ENCODE peak calls at places on chromosomes 2 and 18, in eight cellular contexts. U is PC-9, I is esophagus squamous epithelium, H is Karpas-422, Z is DND-41, J is SJSA1, E is heart right ventricle, L is fibroblast of lung. C is an unnamed sample.
A peak's percentile ranks its signal among the peaks of the same experiment; 100 is the strongest.

GRCh38 chr2:20627712-20628380 is 23.1 kb downstream of the HS1BP3 start:
- DNase-seq in U (no peak), I (no peak), H (no peak), Z (no peak), J (no peak), E (no peak), L (no peak), C (no peak)

GRCh38 chr18:8364385-8364784 is 244.9 kb upstream of the RAB12 start:
- DNase-seq in U (no peak), I (no peak), H (no peak), Z (no peak), J (no peak), E (no peak), L (no peak), C (no peak)

GRCh38 chr2:166957686-166958085 is 69.4 kb downstream of the XIRP2 start:
- DNase-seq in U (no peak), I (no peak), H (no peak), Z (no peak), J (no peak), E (no peak), L (peak; percentile 1), C (no peak)

GRCh38 chr2:192051533-192051932 is 143.2 kb downstream of the TMEFF2 start:
- DNase-seq in U (no peak), I (no peak), H (no peak), Z (no peak), J (no peak), E (no peak), L (no peak), C (no peak)

GRCh38 chr18:76459687-76460350 is 35.2 kb downstream of the ZNF516 start:
- DNase-seq in U (peak; percentile 78), I (no peak), H (no peak), Z (no peak), J (peak; percentile 96), E (no peak), L (peak; percentile 98), C (no peak)

GRCh38 chr2:148524519-148524919 is 120.0 kb upstream of the EPC2 start:
- DNase-seq in U (no peak), I (no peak), H (no peak), Z (peak; percentile 71), J (no peak), E (no peak), L (no peak), C (no peak)

GRCh38 chr2:31354837-31355236 is 59.7 kb downstream of the XDH start:
- DNase-seq in U (no peak), I (no peak), H (peak; percentile 66), Z (no peak), J (no peak), E (no peak), L (peak; percentile 33), C (no peak)

GRCh38 chr18:58297198-58297597 is 253.2 kb downstream of the NEDD4L start:
- DNase-seq in U (no peak), I (no peak), H (no peak), Z (no peak), J (no peak), E (no peak), L (peak; percentile 35), C (no peak)

GRCh38 chr2:190563109-190563508 is 28.6 kb upstream of the NEMP2 start:
- DNase-seq in U (no peak), I (no peak), H (no peak), Z (no peak), J (no peak), E (no peak), L (no peak), C (no peak)

GRCh38 chr18:34771958-34772357 is 61.9 kb downstream of the DTNA start:
- DNase-seq in U (no peak), I (no peak), H (no peak), Z (no peak), J (no peak), E (no peak), L (peak; percentile 25), C (no peak)

GRCh38 chr2:85611705-85612587 is at the start of gene C2orf68:
- DNase-seq in U (peak; percentile 77), I (peak; percentile 48), H (peak; percentile 99), Z (peak; percentile 88), J (peak; percentile 91), E (peak; percentile 93), L (peak; percentile 88), C (peak; percentile 88)

GRCh38 chr2:240519396-240520142 is 38.2 kb downstream of the ANKMY1 start:
- DNase-seq in U (no peak), I (no peak), H (no peak), Z (no peak), J (peak; percentile 30), E (no peak), L (peak; percentile 45), C (no peak)

GRCh38 chr2:3647246-3647645 is 10.8 kb upstream of the ALLC start:
- DNase-seq in U (no peak), I (no peak), H (no peak), Z (no peak), J (no peak), E (no peak), L (no peak), C (no peak)

GRCh38 chr2:150188801-150189200 is 298.7 kb downstream of the RND3 start:
- DNase-seq in U (no peak), I (no peak), H (no peak), Z (no peak), J (no peak), E (no peak), L (no peak), C (no peak)

GRCh38 chr2:127609818-127610217 is 36.1 kb upstream of the GPR17 start:
- DNase-seq in U (no peak), I (no peak), H (no peak), Z (no peak), J (peak; percentile 25), E (no peak), L (no peak), C (no peak)

GRCh38 chr2:159155315-159155714 is 131.2 kb downstream of the WDSUB1 start:
- DNase-seq in U (peak; percentile 92), I (no peak), H (peak; percentile 4), Z (no peak), J (no peak), E (no peak), L (no peak), C (no peak)

GRCh38 chr2:168525020-168525419 is 68.9 kb downstream of the CERS6 start:
- DNase-seq in U (no peak), I (no peak), H (no peak), Z (no peak), J (no peak), E (no peak), L (no peak), C (no peak)

GRCh38 chr2:36438454-36438977 is 82.9 kb downstream of the CRIM1 start:
- DNase-seq in U (peak; percentile 84), I (no peak), H (no peak), Z (no peak), J (peak; percentile 85), E (no peak), L (peak; percentile 96), C (no peak)

GRCh38 chr2:5734866-5735861 is 43.0 kb downstream of the SOX11 start:
- DNase-seq in U (no peak), I (no peak), H (no peak), Z (no peak), J (no peak), E (no peak), L (no peak), C (no peak)

GRCh38 chr2:26572589-26572988 is 68.6 kb downstream of the CIB4 start:
- DNase-seq in U (no peak), I (no peak), H (no peak), Z (no peak), J (no peak), E (no peak), L (no peak), C (peak; percentile 40)

DNA sequence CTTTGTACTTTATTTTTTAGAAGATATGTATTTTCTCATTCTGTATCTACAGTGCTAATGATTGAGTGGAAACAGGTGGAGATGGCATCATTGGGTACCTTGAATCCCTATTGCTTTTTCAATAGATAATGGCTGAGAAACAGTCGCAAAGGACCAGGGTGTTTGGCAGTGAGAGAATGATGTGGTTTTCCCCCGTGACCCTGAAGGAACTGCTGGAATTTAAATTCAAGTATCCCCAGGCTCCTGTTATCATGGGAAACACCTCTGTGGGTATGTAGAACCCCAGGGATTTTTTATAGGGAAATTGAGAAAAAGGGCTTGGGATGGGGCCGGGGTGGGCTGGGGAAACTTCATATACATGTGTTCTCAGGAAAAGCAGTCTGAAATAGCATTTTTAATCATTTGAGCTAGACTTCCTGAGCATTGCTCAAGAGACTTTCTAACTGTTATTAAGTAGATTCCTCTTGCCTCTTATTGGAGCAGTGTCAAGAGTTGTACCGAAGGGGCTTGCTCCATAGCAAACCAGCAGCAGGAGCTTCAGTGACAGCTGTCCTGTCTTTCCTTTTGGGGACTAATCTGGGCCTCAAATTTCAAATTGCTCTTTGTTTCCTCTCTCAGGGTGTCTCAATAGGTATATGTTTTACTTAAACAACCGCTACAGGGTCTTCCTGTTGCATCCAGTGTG is 18.9 kb downstream of the AOX1 start:
- DNase-seq in U (no peak), I (no peak), H (no peak), Z (no peak), J (no peak), E (no peak), L (peak; percentile 44), C (no peak)
- H3K4me1 ChIP-seq in U (peaks cover 70% of the 10 kb centered on the region), I (no peaks in the 10 kb centered on the region), H (no peaks in the 10 kb centered on the region), Z (no peaks in the 10 kb centered on the region), J (peaks cover 30% of the 10 kb centered on the region), E (peaks cover 17% of the 10 kb centered on the region), L (peaks cover 21% of the 10 kb centered on the region), C (no peaks in the 10 kb centered on the region)

GRCh38 chr2:65387017-65387416 is 45.4 kb downstream of the SPRED2 start:
- DNase-seq in U (no peak), I (no peak), H (no peak), Z (no peak), J (no peak), E (no peak), L (no peak), C (no peak)
- H3K9me3 ChIP-seq in U (no peaks in the 10 kb centered on the region), I (no peaks in the 10 kb centered on the region), H (no peaks in the 10 kb centered on the region), Z (no peaks in the 10 kb centered on the region), J (no peaks in the 10 kb centered on the region), E (no peaks in the 10 kb centered on the region), L (no peaks in the 10 kb centered on the region), C (no peaks in the 10 kb centered on the region)

GRCh38 chr2:182826051-182826450 is 40.4 kb downstream of the FRZB start:
- DNase-seq in U (no peak), I (no peak), H (no peak), Z (no peak), J (no peak), E (no peak), L (no peak), C (no peak)
- H3K4me3 ChIP-seq in U (no peak overlapping the region), I (no peak overlapping the region), H (no peak overlapping the region), Z (no peak overlapping the region), J (no peak overlapping the region), E (no peak overlapping the region), L (no peak overlapping the region), C (no peak overlapping the region)

GRCh38 chr2:234981197-234982095 is 29.6 kb downstream of the SH3BP4 start:
- DNase-seq in U (peak; percentile 100), I (no peak), H (no peak), Z (no peak), J (peak; percentile 99), E (peak; percentile 64), L (peak; percentile 94), C (peak; percentile 86)

GRCh38 chr2:234980476-234981187 is 28.8 kb downstream of the SH3BP4 start:
- DNase-seq in U (peak; percentile 68), I (no peak), H (no peak), Z (no peak), J (no peak), E (no peak), L (no peak), C (no peak)

GRCh38 chr2:234985608-234986115 is 33.8 kb downstream of the SH3BP4 start:
- DNase-seq in U (no peak), I (no peak), H (no peak), Z (no peak), J (no peak), E (no peak), L (no peak), C (no peak)

GRCh38 chr2:234982096-234982834 is 30.4 kb downstream of the SH3BP4 start:
- DNase-seq in U (no peak), I (no peak), H (no peak), Z (no peak), J (no peak), E (no peak), L (no peak), C (no peak)

GRCh38 chr2:234983011-234983726 is 31.4 kb downstream of the SH3BP4 start:
- DNase-seq in U (peak; percentile 65), I (no peak), H (no peak), Z (no peak), J (no peak), E (no peak), L (no peak), C (no peak)
- H3K4me1 ChIP-seq in U (peaks cover 67% of the 10 kb centered on the region), I (peaks cover 18% of the 10 kb centered on the region), H (no peaks in the 10 kb centered on the region), Z (no peaks in the 10 kb centered on the region), J (peaks cover 94% of the 10 kb centered on the region), E (peaks cover 50% of the 10 kb centered on the region), L (peaks cover 29% of the 10 kb centered on the region), C (peaks cover 60% of the 10 kb centered on the region)

C was measured in tibial artery.